ENCODE peak calls at places on chromosome 21, in eight cellular contexts. One of them, this sample, is unnamed.

GRCh38 chr21:46077674-46078101 is 20.2 kb upstream of the COL6A2 start:
- DNase-seq in fibroblast of lung: no peak
- DNase-seq in Peyer's patch: peak; percentile 19
- DNase-seq in IMR-90: no peak
- DNase-seq in tibial artery: no peak
- DNase-seq in fibroblast of pulmonary artery: no peak
- DNase-seq in adrenal gland: no peak
- DNase-seq in astrocyte: no peak
- DNase-seq in this sample: no peak

GRCh38 chr21:37914211-37914900 is 1.9 kb downstream of the KCNJ6 start:
- DNase-seq in adrenal gland: no peak
- DNase-seq in fibroblast of lung: peak; percentile 19
- DNase-seq in astrocyte: peak; percentile 10
- DNase-seq in IMR-90: peak; percentile 22
- DNase-seq in Peyer's patch: no peak
- DNase-seq in fibroblast of pulmonary artery: peak; percentile 15
- DNase-seq in tibial artery: no peak
- DNase-seq in this sample: no peak

GRCh38 chr21:41258617-41259016 is 58.0 kb upstream of the FAM3B start:
- DNase-seq in astrocyte: no peak
- DNase-seq in fibroblast of pulmonary artery: no peak
- DNase-seq in fibroblast of lung: no peak
- DNase-seq in tibial artery: no peak
- DNase-seq in Peyer's patch: no peak
- DNase-seq in IMR-90: peak; percentile 88
- DNase-seq in adrenal gland: no peak
- DNase-seq in this sample: no peak

GRCh38 chr21:17003763-17004373 is 509.0 kb upstream of the CXADR start:
- DNase-seq in Peyer's patch: no peak
- DNase-seq in tibial artery: no peak
- DNase-seq in fibroblast of lung: peak; percentile 77
- DNase-seq in astrocyte: peak; percentile 73
- DNase-seq in IMR-90: peak; percentile 3
- DNase-seq in adrenal gland: no peak
- DNase-seq in fibroblast of pulmonary artery: peak; percentile 3
- DNase-seq in this sample: no peak

GRCh38 chr21:41816583-41817165 is 49.8 kb upstream of the RIPK4 start:
- DNase-seq in fibroblast of lung: peak; percentile 42
- DNase-seq in fibroblast of pulmonary artery: peak; percentile 63
- DNase-seq in astrocyte: peak; percentile 17
- DNase-seq in adrenal gland: peak; percentile 74
- DNase-seq in IMR-90: peak; percentile 46
- DNase-seq in tibial artery: peak; percentile 54
- DNase-seq in Peyer's patch: peak; percentile 84
- DNase-seq in this sample: peak; percentile 23

GRCh38 chr21:33300701-33301631 is 23.8 kb upstream of the IFNAR1 start:
- DNase-seq in Peyer's patch: no peak
- DNase-seq in tibial artery: no peak
- DNase-seq in adrenal gland: no peak
- DNase-seq in fibroblast of pulmonary artery: peak; percentile 50
- DNase-seq in astrocyte: no peak
- DNase-seq in fibroblast of lung: no peak
- DNase-seq in IMR-90: no peak
- DNase-seq in this sample: no peak

GRCh38 chr21:20507783-20508182 is 490.4 kb upstream of the NCAM2 start:
- DNase-seq in Peyer's patch: no peak
- DNase-seq in adrenal gland: no peak
- DNase-seq in tibial artery: no peak
- DNase-seq in fibroblast of lung: no peak
- DNase-seq in IMR-90: no peak
- DNase-seq in astrocyte: no peak
- DNase-seq in fibroblast of pulmonary artery: no peak
- DNase-seq in this sample: no peak

GRCh38 chr21:33115586-33116541 is 45.9 kb downstream of the OLIG1 start:
- DNase-seq in Peyer's patch: no peak
- DNase-seq in astrocyte: no peak
- DNase-seq in IMR-90: no peak
- DNase-seq in fibroblast of lung: no peak
- DNase-seq in tibial artery: no peak
- DNase-seq in fibroblast of pulmonary artery: no peak
- DNase-seq in adrenal gland: no peak
- DNase-seq in this sample: no peak

GRCh38 chr21:34311561-34312330 is 52.1 kb upstream of the KCNE2 start:
- DNase-seq in IMR-90: no peak
- DNase-seq in adrenal gland: no peak
- DNase-seq in fibroblast of pulmonary artery: no peak
- DNase-seq in tibial artery: no peak
- DNase-seq in Peyer's patch: no peak
- DNase-seq in fibroblast of lung: no peak
- DNase-seq in astrocyte: no peak
- DNase-seq in this sample: no peak

GRCh38 chr21:41892726-41893125 is 13.6 kb upstream of the PRDM15 start:
- DNase-seq in tibial artery: no peak
- DNase-seq in adrenal gland: no peak
- DNase-seq in fibroblast of pulmonary artery: no peak
- DNase-seq in fibroblast of lung: no peak
- DNase-seq in Peyer's patch: no peak
- DNase-seq in IMR-90: no peak
- DNase-seq in astrocyte: no peak
- DNase-seq in this sample: no peak

GRCh38 chr21:25961042-25961441 is 209.5 kb downstream of the APP start:
- DNase-seq in Peyer's patch: no peak
- DNase-seq in fibroblast of lung: no peak
- DNase-seq in astrocyte: no peak
- DNase-seq in IMR-90: no peak
- DNase-seq in tibial artery: no peak
- DNase-seq in adrenal gland: no peak
- DNase-seq in fibroblast of pulmonary artery: no peak
- DNase-seq in this sample: no peak

GRCh38 chr21:41167348-41168342 is at the start of gene BACE2:
- DNase-seq in Peyer's patch: peak; percentile 88
- DNase-seq in tibial artery: peak; percentile 81
- DNase-seq in adrenal gland: peak; percentile 72
- DNase-seq in astrocyte: peak; percentile 61
- DNase-seq in fibroblast of pulmonary artery: peak; percentile 74
- DNase-seq in fibroblast of lung: peak; percentile 79
- DNase-seq in IMR-90: peak; percentile 68
- DNase-seq in this sample: peak; percentile 33

GRCh38 chr21:17495680-17496079 is 17.2 kb upstream of the CXADR start:
- DNase-seq in adrenal gland: no peak
- DNase-seq in astrocyte: peak; percentile 92
- DNase-seq in fibroblast of pulmonary artery: peak; percentile 14
- DNase-seq in tibial artery: no peak
- DNase-seq in IMR-90: no peak
- DNase-seq in fibroblast of lung: peak; percentile 92
- DNase-seq in Peyer's patch: no peak
- DNase-seq in this sample: no peak

GRCh38 chr21:46325073-46325912 is 1.3 kb downstream of the PCNT start:
- DNase-seq in adrenal gland: peak; percentile 43
- DNase-seq in Peyer's patch: peak; percentile 56
- DNase-seq in astrocyte: peak; percentile 28
- DNase-seq in tibial artery: peak; percentile 20
- DNase-seq in IMR-90: peak; percentile 47
- DNase-seq in fibroblast of lung: peak; percentile 54
- DNase-seq in fibroblast of pulmonary artery: peak; percentile 56
- DNase-seq in this sample: peak; percentile 41

GRCh38 chr21:37682908-37683307 is 233.3 kb downstream of the KCNJ6 start:
- DNase-seq in IMR-90: no peak
- DNase-seq in fibroblast of lung: no peak
- DNase-seq in tibial artery: no peak
- DNase-seq in adrenal gland: no peak
- DNase-seq in Peyer's patch: no peak
- DNase-seq in fibroblast of pulmonary artery: no peak
- DNase-seq in astrocyte: no peak
- DNase-seq in this sample: no peak

GRCh38 chr21:32021319-32022027 is 148.7 kb downstream of the HUNK start:
- DNase-seq in Peyer's patch: no peak
- DNase-seq in IMR-90: no peak
- DNase-seq in tibial artery: peak; percentile 35
- DNase-seq in fibroblast of lung: no peak
- DNase-seq in astrocyte: no peak
- DNase-seq in adrenal gland: no peak
- DNase-seq in fibroblast of pulmonary artery: no peak
- DNase-seq in this sample: no peak

GRCh38 chr21:26164311-26164710 is 6.3 kb downstream of the APP start:
- DNase-seq in fibroblast of lung: no peak
- DNase-seq in IMR-90: no peak
- DNase-seq in astrocyte: no peak
- DNase-seq in fibroblast of pulmonary artery: no peak
- DNase-seq in adrenal gland: no peak
- DNase-seq in Peyer's patch: no peak
- DNase-seq in tibial artery: no peak
- DNase-seq in this sample: no peak

GRCh38 chr21:43728467-43729390 is 9.8 kb downstream of the PDXK start:
- DNase-seq in astrocyte: peak; percentile 98
- DNase-seq in tibial artery: peak; percentile 97
- DNase-seq in Peyer's patch: peak; percentile 93
- DNase-seq in fibroblast of pulmonary artery: peak; percentile 99
- DNase-seq in fibroblast of lung: peak; percentile 99
- DNase-seq in adrenal gland: peak; percentile 99
- DNase-seq in IMR-90: peak; percentile 98
- DNase-seq in this sample: peak; percentile 99
- TF ChIP-seq CTCF in astrocyte: no peak
- TF ChIP-seq CTCF in tibial artery: peak; percentile 7
- TF ChIP-seq CTCF in Peyer's patch: peak; percentile 6
- TF ChIP-seq CTCF in fibroblast of pulmonary artery: no peak
- TF ChIP-seq CTCF in fibroblast of lung: no peak
- TF ChIP-seq CTCF in adrenal gland: no peak
- TF ChIP-seq CTCF in IMR-90: peak; percentile 22
- TF ChIP-seq CTCF in this sample: peak; percentile 82

GRCh38 chr21:43712268-43712942 is 6.5 kb upstream of the PDXK start:
- DNase-seq in adrenal gland: peak; percentile 64
- DNase-seq in fibroblast of pulmonary artery: no peak
- DNase-seq in Peyer's patch: peak; percentile 87
- DNase-seq in fibroblast of lung: peak; percentile 84
- DNase-seq in astrocyte: peak; percentile 74
- DNase-seq in tibial artery: no peak
- DNase-seq in IMR-90: peak; percentile 32
- DNase-seq in this sample: peak; percentile 80
- TF ChIP-seq CTCF in adrenal gland: no peak
- TF ChIP-seq CTCF in fibroblast of pulmonary artery: no peak
- TF ChIP-seq CTCF in Peyer's patch: peak; percentile 25
- TF ChIP-seq CTCF in fibroblast of lung: no peak
- TF ChIP-seq CTCF in astrocyte: no peak
- TF ChIP-seq CTCF in tibial artery: no peak
- TF ChIP-seq CTCF in IMR-90: no peak
- TF ChIP-seq CTCF in this sample: no peak

GRCh38 chr21:35674272-35674671 is 386.1 kb downstream of the SETD4 start:
- DNase-seq in tibial artery: no peak
- DNase-seq in astrocyte: no peak
- DNase-seq in Peyer's patch: no peak
- DNase-seq in fibroblast of pulmonary artery: no peak
- DNase-seq in adrenal gland: no peak
- DNase-seq in IMR-90: no peak
- DNase-seq in fibroblast of lung: no peak
- DNase-seq in this sample: no peak

GRCh38 chr21:35678393-35678792 is 381.9 kb downstream of the SETD4 start:
- DNase-seq in fibroblast of pulmonary artery: no peak
- DNase-seq in adrenal gland: no peak
- DNase-seq in IMR-90: no peak
- DNase-seq in tibial artery: no peak
- DNase-seq in Peyer's patch: no peak
- DNase-seq in astrocyte: no peak
- DNase-seq in fibroblast of lung: no peak
- DNase-seq in this sample: no peak

GRCh38 chr21:35672313-35672712 is 388.0 kb downstream of the SETD4 start:
- DNase-seq in adrenal gland: no peak
- DNase-seq in fibroblast of lung: no peak
- DNase-seq in tibial artery: no peak
- DNase-seq in astrocyte: no peak
- DNase-seq in fibroblast of pulmonary artery: no peak
- DNase-seq in Peyer's patch: no peak
- DNase-seq in IMR-90: no peak
- DNase-seq in this sample: no peak

GRCh38 chr21:35677298-35677841 is 383.0 kb downstream of the SETD4 start:
- DNase-seq in fibroblast of lung: no peak
- DNase-seq in Peyer's patch: no peak
- DNase-seq in tibial artery: no peak
- DNase-seq in fibroblast of pulmonary artery: no peak
- DNase-seq in IMR-90: no peak
- DNase-seq in adrenal gland: no peak
- DNase-seq in astrocyte: no peak
- DNase-seq in this sample: no peak

DNA sequence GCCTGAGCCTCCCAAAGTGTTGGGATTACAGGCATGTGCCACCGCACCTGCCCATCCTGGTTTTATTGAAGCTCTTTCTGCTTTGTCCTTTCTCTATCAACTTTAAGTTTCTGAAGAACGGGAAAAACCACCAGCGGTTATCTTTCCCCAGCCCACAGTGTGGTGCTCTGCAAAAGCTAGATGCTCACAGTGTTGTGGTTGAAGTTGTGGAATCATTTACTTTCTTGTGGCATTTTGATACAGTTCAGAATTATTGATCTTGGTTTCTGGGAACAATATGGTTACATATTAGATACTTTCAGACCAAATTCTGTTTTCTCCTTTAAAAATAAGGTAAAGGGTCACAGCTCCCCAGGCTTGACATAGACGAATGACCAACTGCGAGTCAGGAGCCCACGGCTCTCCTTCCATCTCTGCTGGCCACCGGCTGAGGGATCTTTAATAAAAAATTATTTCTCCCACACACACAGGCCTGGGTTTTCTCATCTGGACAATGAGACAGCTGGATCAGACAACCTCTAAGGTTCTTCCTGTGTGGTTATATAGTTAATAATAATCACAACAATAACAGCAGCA is 385.3 kb downstream of the SETD4 start:
- DNase-seq in adrenal gland: no peak
- DNase-seq in tibial artery: no peak
- DNase-seq in astrocyte: no peak
- DNase-seq in Peyer's patch: no peak
- DNase-seq in fibroblast of lung: peak; percentile 23
- DNase-seq in IMR-90: peak; percentile 11
- DNase-seq in fibroblast of pulmonary artery: peak; percentile 18
- DNase-seq in this sample: peak; percentile 16
- TF ChIP-seq CTCF in adrenal gland: no peak
- TF ChIP-seq CTCF in tibial artery: no peak
- TF ChIP-seq CTCF in astrocyte: no peak
- TF ChIP-seq CTCF in Peyer's patch: no peak
- TF ChIP-seq CTCF in fibroblast of lung: no peak
- TF ChIP-seq CTCF in IMR-90: no peak
- TF ChIP-seq CTCF in fibroblast of pulmonary artery: no peak
- TF ChIP-seq CTCF in this sample: no peak

DNA sequence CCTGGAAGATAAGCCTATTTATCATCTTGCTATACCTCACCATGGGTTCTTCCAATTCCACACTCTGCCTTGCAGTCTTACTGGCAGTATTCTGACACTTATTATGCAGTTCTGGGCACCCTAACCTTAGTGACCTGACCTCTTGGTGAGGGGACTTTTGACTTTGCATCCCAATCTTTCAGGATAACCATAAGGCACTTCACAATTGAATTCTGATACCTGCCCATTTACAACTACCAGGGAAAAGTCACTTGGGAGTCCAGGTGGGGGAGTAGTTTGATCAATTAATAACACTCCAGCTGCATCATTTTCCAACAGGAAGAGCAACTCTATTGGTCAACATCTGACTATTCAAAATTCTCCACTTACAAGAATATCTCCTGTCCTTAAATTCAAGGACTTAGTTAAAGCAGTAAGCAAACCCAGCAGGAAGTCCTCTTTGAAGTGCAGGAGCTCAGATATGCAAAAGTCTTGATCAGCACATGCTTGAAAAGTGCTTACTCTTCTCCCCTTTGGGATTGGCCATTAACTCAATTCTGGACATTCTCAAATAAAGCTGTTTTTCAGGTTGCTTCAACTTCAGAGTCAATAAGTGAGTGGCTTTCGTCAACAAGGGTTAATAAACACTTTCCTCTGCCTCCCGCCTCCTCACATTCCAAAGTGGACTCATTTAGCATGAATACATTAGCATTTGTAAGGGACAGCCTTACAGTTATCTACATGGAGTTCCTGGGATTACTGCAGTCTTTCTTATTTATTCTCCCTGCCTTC is 177.4 kb upstream of the NRIP1 start:
- DNase-seq in fibroblast of lung: peak; percentile 29
- DNase-seq in fibroblast of pulmonary artery: no peak
- DNase-seq in Peyer's patch: no peak
- DNase-seq in IMR-90: no peak
- DNase-seq in tibial artery: no peak
- DNase-seq in adrenal gland: no peak
- DNase-seq in astrocyte: no peak
- DNase-seq in this sample: no peak
- TF ChIP-seq CTCF in fibroblast of lung: no peak
- TF ChIP-seq CTCF in fibroblast of pulmonary artery: no peak
- TF ChIP-seq CTCF in Peyer's patch: peak; percentile 19
- TF ChIP-seq CTCF in IMR-90: no peak
- TF ChIP-seq CTCF in tibial artery: no peak
- TF ChIP-seq CTCF in adrenal gland: no peak
- TF ChIP-seq CTCF in astrocyte: no peak
- TF ChIP-seq CTCF in this sample: no peak

This sample was measured in HFFc6.